ENCODE peak calls at places on chromosome 17, in ten cellular contexts. T is AG09309, J is body of pancreas, E is astrocyte of the cerebellum, B is AG04450, F is fibroblast of lung, L is A549, U is tibial nerve, X is retinal pigment epithelial cell, O is cardiac muscle cell. W is an unnamed sample.

GRCh38 chr17:48854774-48855476 is 24.1 kb downstream of the CALCOCO2 start:
- DNase-seq in T (no peak), J (no peak), E (no peak), B (no peak), F (no peak), L (no peak), U (no peak), X (no peak), O (no peak), W (no peak)

GRCh38 chr17:58156839-58157803 is 8.9 kb downstream of the OR4D1 start:
- DNase-seq in T (no peak), J (no peak), E (no peak), B (no peak), F (no peak), L (peak; percentile 56), U (no peak), X (no peak), O (peak; percentile 9), W (no peak)

GRCh38 chr17:58530655-58531054 is 16.2 kb upstream of the MTMR4 start:
- DNase-seq in T (no peak), J (no peak), E (no peak), B (no peak), F (no peak), L (no peak), U (no peak), X (no peak), O (no peak), W (no peak)

GRCh38 chr17:43875476-43876147 is 28.6 kb downstream of the CD300LG start:
- DNase-seq in T (no peak), J (no peak), E (no peak), B (no peak), F (no peak), L (no peak), U (no peak), X (no peak), O (no peak), W (no peak)

GRCh38 chr17:43599835-43600234 is 53.7 kb upstream of the ETV4 start:
- DNase-seq in T (peak; percentile 70), J (no peak), E (peak; percentile 28), B (peak; percentile 54), F (peak; percentile 82), L (no peak), U (peak; percentile 63), X (no peak), O (peak; percentile 88), W (no peak)

GRCh38 chr17:48745381-48746275 is 17.1 kb upstream of the HOXB13 start:
- DNase-seq in T (no peak), J (no peak), E (no peak), B (no peak), F (no peak), L (no peak), U (no peak), X (no peak), O (no peak), W (no peak)

GRCh38 chr17:42050360-42051012 is at the start of gene C17orf113:
- DNase-seq in T (no peak), J (peak; percentile 77), E (no peak), B (no peak), F (peak; percentile 22), L (peak; percentile 89), U (peak; percentile 20), X (no peak), O (peak; percentile 32), W (no peak)

GRCh38 chr17:74149597-74150427 is 53.7 kb upstream of the RPL38 start:
- DNase-seq in T (no peak), J (no peak), E (no peak), B (no peak), F (no peak), L (no peak), U (no peak), X (no peak), O (no peak), W (no peak)

GRCh38 chr17:79797492-79798295 is 817 bp upstream of the CBX8 start:
- DNase-seq in T (no peak), J (peak; percentile 46), E (no peak), B (no peak), F (no peak), L (peak; percentile 67), U (no peak), X (no peak), O (no peak), W (no peak)

GRCh38 chr17:1958134-1958881 is 66.8 kb downstream of the RTN4RL1 start:
- DNase-seq in T (no peak), J (peak; percentile 60), E (no peak), B (no peak), F (no peak), L (no peak), U (no peak), X (no peak), O (peak; percentile 15), W (no peak)

DNA sequence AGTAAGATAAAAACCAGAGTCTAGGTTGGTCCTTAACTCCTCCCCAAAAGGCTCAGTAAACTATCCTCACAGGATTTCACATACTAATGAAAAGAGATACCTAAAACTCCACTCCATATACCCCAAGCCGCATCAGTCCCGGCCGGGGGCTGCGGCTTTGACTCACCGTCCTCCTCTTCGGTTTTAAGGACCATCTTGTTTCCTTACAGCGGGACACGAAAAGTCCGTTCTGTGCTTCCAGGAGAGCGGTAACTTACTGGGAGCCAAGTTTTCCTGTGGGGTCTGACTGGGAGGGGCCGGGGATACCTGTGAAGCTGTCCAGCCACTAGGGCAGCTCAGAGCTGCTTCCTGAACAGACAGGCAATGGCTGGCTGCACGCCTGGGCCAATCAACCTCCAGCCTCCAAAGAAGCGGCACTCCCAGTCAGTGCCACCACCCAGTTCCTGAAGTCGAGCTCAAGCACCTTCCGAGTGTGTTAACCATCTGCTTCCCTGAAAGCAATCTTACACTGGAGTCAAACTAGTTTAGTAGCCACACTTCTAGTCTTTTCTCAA is 45.5 kb downstream of the CYTH1 start:
- DNase-seq in T (no peak), J (peak; percentile 94), E (no peak), B (no peak), F (no peak), L (peak; percentile 89), U (peak; percentile 60), X (no peak), O (no peak), W (no peak)
- TF ChIP-seq CTCF in T (no peak), J (peak; percentile 51), E (no peak), B (no peak), F (no peak), L (no peak), U (no peak), X (no peak), O (no peak), W (no peak)

GRCh38 chr17:50148226-50149098 is 2.0 kb downstream of the PPP1R9B start:
- DNase-seq in T (no peak), J (peak; percentile 82), E (no peak), B (no peak), F (no peak), L (peak; percentile 86), U (peak; percentile 54), X (no peak), O (peak; percentile 47), W (no peak)

GRCh38 chr17:50146230-50146926 is 4.1 kb downstream of the PPP1R9B start:
- DNase-seq in T (no peak), J (peak; percentile 49), E (no peak), B (no peak), F (no peak), L (no peak), U (no peak), X (no peak), O (no peak), W (no peak)

GRCh38 chr17:50149099-50149424 is 1.4 kb downstream of the PPP1R9B start:
- DNase-seq in T (no peak), J (no peak), E (no peak), B (no peak), F (no peak), L (no peak), U (no peak), X (no peak), O (no peak), W (no peak)

GRCh38 chr17:50146927-50147640 is 3.4 kb downstream of the PPP1R9B start:
- DNase-seq in T (no peak), J (no peak), E (no peak), B (no peak), F (no peak), L (no peak), U (no peak), X (no peak), O (no peak), W (no peak)

DNA sequence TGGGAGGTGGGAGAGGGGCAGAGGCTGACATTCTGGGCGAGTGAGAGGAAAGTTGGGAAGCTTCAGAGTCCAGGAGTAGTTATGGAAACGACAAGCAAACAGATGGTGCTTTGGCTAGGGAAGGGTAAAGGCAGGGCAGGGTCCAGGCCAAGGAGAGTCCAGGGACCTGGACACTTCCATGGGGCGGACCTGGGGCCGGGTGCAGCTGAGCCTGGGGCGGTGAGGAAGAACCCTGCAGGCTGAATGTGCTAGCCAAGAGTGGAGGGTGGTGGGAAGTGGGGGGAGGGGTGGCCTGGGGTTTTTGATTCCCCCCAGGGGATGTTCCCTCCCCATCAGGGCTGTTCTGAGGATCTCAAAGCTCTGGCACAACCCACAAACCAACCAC is 2.6 kb downstream of the PPP1R9B start:
- DNase-seq in T (no peak), J (peak; percentile 57), E (no peak), B (no peak), F (peak; percentile 31), L (no peak), U (no peak), X (no peak), O (peak; percentile 56), W (no peak)
- H3K4me3 ChIP-seq in T (peak overlapping the region; percentile 60), J (no peak overlapping the region), E (peak overlapping the region; percentile 78), B (peak overlapping the region; percentile 79), F (peak overlapping the region; percentile 80), L (peak overlapping the region; percentile 86), U (peak overlapping the region; percentile 72), X (peak overlapping the region; percentile 77), O (peak overlapping the region; percentile 88), W (peak overlapping the region; percentile 67)

GRCh38 chr17:6857336-6857735 is 25.8 kb upstream of the TEKT1 start:
- DNase-seq in T (no peak), J (no peak), E (no peak), B (no peak), F (no peak), L (no peak), U (no peak), X (no peak), O (no peak), W (no peak)

GRCh38 chr17:6856054-6856453 is 24.5 kb upstream of the TEKT1 start:
- DNase-seq in T (no peak), J (no peak), E (no peak), B (no peak), F (no peak), L (no peak), U (no peak), X (no peak), O (no peak), W (no peak)

GRCh38 chr17:6857904-6858303 is 26.4 kb upstream of the TEKT1 start:
- DNase-seq in T (no peak), J (no peak), E (no peak), B (no peak), F (no peak), L (no peak), U (no peak), X (no peak), O (no peak), W (no peak)

GRCh38 chr17:6853764-6854442 is 22.4 kb upstream of the TEKT1 start:
- DNase-seq in T (no peak), J (peak; percentile 26), E (no peak), B (no peak), F (no peak), L (peak; percentile 46), U (no peak), X (no peak), O (no peak), W (no peak)
- TF ChIP-seq CTCF in T (peak; percentile 25), J (no peak), E (peak; percentile 32), B (peak; percentile 28), F (peak; percentile 22), L (peak; percentile 40), U (no peak), X (peak; percentile 28), O (peak; percentile 40), W (peak; percentile 24)

GRCh38 chr17:7582401-7583252 is 1.0 kb upstream of the MPDU1 start:
- DNase-seq in T (no peak), J (no peak), E (no peak), B (no peak), F (no peak), L (no peak), U (no peak), X (no peak), O (no peak), W (no peak)
- H3K4me3 ChIP-seq in T (peak overlapping the region; percentile 68), J (no peak overlapping the region), E (peak overlapping the region; percentile 69), B (peak overlapping the region; percentile 92), F (no peak overlapping the region), L (peak overlapping the region; percentile 66), U (peak overlapping the region; percentile 59), X (no peak overlapping the region), O (no peak overlapping the region), W (peak overlapping the region; percentile 71)